ENCODE peak calls at places on chromosome 12, in five cellular contexts. V is choroid plexus epithelial cell, W is astrocyte, P is neuronal stem cell, Q is epithelial cell of esophagus. I is an unnamed sample.
A peak's percentile ranks its signal among the peaks of the same experiment; 100 is the strongest.

GRCh38 chr12:131606218-131606899 is 104.5 kb upstream of the SFSWAP start:
- DNase-seq in V (no peak), P (no peak), W (no peak), Q (no peak), I (no peak)

GRCh38 chr12:94147377-94147990 is 893 bp upstream of the PLXNC1 start:
- DNase-seq in V (no peak), P (no peak), W (no peak), Q (no peak), I (peak; percentile 41)

GRCh38 chr12:122861586-122861970 is 26.3 kb downstream of the HIP1R start:
- DNase-seq in V (no peak), Q (no peak), W (no peak), P (no peak), I (peak; percentile 59)

GRCh38 chr12:105342464-105342863 is 12.0 kb downstream of the C12orf75 start:
- DNase-seq in P (no peak), W (no peak), V (peak; percentile 13), Q (no peak), I (no peak)

GRCh38 chr12:2973566-2973965 is 14.4 kb downstream of the TEAD4 start:
- DNase-seq in W (no peak), P (no peak), Q (no peak), V (no peak), I (no peak)

GRCh38 chr12:30345735-30346445 is 349.8 kb downstream of the IPO8 start:
- DNase-seq in W (peak; percentile 6), P (no peak), V (peak; percentile 5), Q (no peak), I (no peak)

GRCh38 chr12:98861232-98861631 is 216.1 kb downstream of the APAF1 start:
- DNase-seq in W (no peak), V (no peak), Q (no peak), P (no peak), I (no peak)

GRCh38 chr12:8572507-8572906 is 31.8 kb upstream of the CLEC4E start:
- DNase-seq in V (no peak), Q (no peak), P (no peak), W (no peak), I (no peak)

GRCh38 chr12:32016680-32017482 is 57.7 kb downstream of the RESF1 start:
- DNase-seq in P (no peak), W (no peak), V (no peak), Q (no peak), I (peak; percentile 27)

GRCh38 chr12:131217024-131217586 is 263.4 kb downstream of the ADGRD1 start:
- DNase-seq in W (no peak), V (no peak), P (no peak), Q (no peak), I (peak; percentile 54)

GRCh38 chr12:77741974-77742517 is 88.6 kb upstream of the NAV3 start:
- DNase-seq in P (no peak), V (no peak), W (no peak), Q (no peak), I (no peak)

GRCh38 chr12:34097213-34097612 is 74.9 kb downstream of the ALG10 start:
- DNase-seq in P (no peak), V (no peak), W (no peak), Q (no peak), I (no peak)

GRCh38 chr12:48995061-48995879 is 3.9 kb downstream of the DDN start:
- DNase-seq in W (peak; percentile 48), Q (peak; percentile 83), P (peak; percentile 74), V (peak; percentile 80), I (peak; percentile 98)

GRCh38 chr12:122840580-122841513 is 5.6 kb downstream of the HIP1R start:
- DNase-seq in W (no peak), V (no peak), P (no peak), Q (peak; percentile 92), I (peak; percentile 42)

GRCh38 chr12:6635375-6635855 is 344 bp downstream of the LPAR5 start:
- DNase-seq in Q (no peak), V (peak; percentile 28), W (no peak), P (no peak), I (no peak)

GRCh38 chr12:5582541-5582940 is 150.6 kb downstream of the NTF3 start:
- DNase-seq in W (no peak), P (no peak), Q (no peak), V (no peak), I (no peak)

GRCh38 chr12:30152705-30153104 is 369.0 kb upstream of the TMTC1 start:
- DNase-seq in Q (no peak), V (no peak), W (no peak), P (no peak), I (no peak)

GRCh38 chr12:45040977-45041376 is 9.9 kb downstream of the DBX2 start:
- DNase-seq in W (no peak), V (no peak), Q (no peak), P (no peak), I (no peak)

GRCh38 chr12:32754101-32754500 is 1.6 kb downstream of the YARS2 start:
- DNase-seq in Q (peak; percentile 16), V (peak; percentile 7), P (no peak), W (no peak), I (no peak)

GRCh38 chr12:73863541-73863940 is 674.1 kb upstream of the ATXN7L3B start:
- DNase-seq in W (peak; percentile 14), Q (peak; percentile 82), V (peak; percentile 21), P (no peak), I (no peak)

GRCh38 chr12:79834712-79835376 is 100.1 kb downstream of the PPP1R12A start:
- DNase-seq in Q (peak; percentile 6), V (no peak), W (no peak), P (no peak), I (no peak)

GRCh38 chr12:77575376-77575775 is 255.3 kb upstream of the NAV3 start:
- DNase-seq in W (no peak), V (no peak), P (no peak), Q (no peak), I (no peak)

GRCh38 chr12:27902651-27903050 is 69.9 kb downstream of the PTHLH start:
- DNase-seq in V (no peak), P (no peak), Q (no peak), W (no peak), I (no peak)

GRCh38 chr12:84862190-84862589 is 50.4 kb downstream of the SLC6A15 start:
- DNase-seq in P (no peak), V (no peak), W (no peak), Q (no peak), I (no peak)

GRCh38 chr12:21613931-21614330 is 9.3 kb upstream of the GYS2 start:
- DNase-seq in P (no peak), W (no peak), Q (peak; percentile 19), V (peak; percentile 25), I (peak; percentile 23)

DNA sequence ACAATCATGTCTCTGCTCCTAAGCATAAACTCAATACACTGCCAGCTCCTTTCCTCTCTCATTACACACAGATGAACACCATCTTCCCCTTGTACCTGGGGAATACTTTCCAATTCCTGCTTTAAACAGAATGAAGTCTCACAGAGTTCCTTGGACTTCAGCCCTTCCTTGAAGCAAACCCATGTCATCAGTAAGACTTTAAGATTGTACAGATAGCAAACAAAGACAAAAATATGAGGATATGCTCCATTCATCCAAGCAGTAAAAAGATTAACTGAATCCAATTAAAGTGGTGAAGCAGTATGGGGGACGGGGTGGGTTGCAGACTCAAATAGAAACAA is 17.1 kb upstream of the CRY1 start:
- DNase-seq in P (no peak), V (no peak), Q (no peak), W (no peak), I (no peak)
- H3K4me3 ChIP-seq in P (no peak overlapping the region), V (no peak overlapping the region), Q (no peak overlapping the region), W (no peak overlapping the region), I (no peak overlapping the region)

GRCh38 chr12:109998904-109999648 is at the start of gene ANKRD13A:
- DNase-seq in V (peak; percentile 97), P (peak; percentile 91), W (peak; percentile 94), Q (peak; percentile 94), I (peak; percentile 90)
- H3K4me3 ChIP-seq in V (peak within 1 kb of the TSS; percentile 88), P (peak within 1 kb of the TSS; percentile 91), W (peak within 1 kb of the TSS; percentile 98), Q (peak within 1 kb of the TSS; percentile 75), I (peak within 1 kb of the TSS; percentile 73)

GRCh38 chr12:52264435-52264825 is 10.0 kb upstream of the KRT86 start:
- DNase-seq in V (no peak), W (no peak), Q (no peak), P (no peak), I (no peak)

GRCh38 chr12:52262286-52262685 is 12.2 kb upstream of the KRT86 start:
- DNase-seq in P (no peak), W (no peak), Q (no peak), V (no peak), I (no peak)

GRCh38 chr12:52266514-52266913 is 7.9 kb upstream of the KRT86 start:
- DNase-seq in P (no peak), Q (no peak), V (no peak), W (no peak), I (no peak)

GRCh38 chr12:52261211-52261484 is 13.3 kb upstream of the KRT86 start:
- DNase-seq in V (no peak), Q (no peak), W (no peak), P (no peak), I (no peak)

DNA sequence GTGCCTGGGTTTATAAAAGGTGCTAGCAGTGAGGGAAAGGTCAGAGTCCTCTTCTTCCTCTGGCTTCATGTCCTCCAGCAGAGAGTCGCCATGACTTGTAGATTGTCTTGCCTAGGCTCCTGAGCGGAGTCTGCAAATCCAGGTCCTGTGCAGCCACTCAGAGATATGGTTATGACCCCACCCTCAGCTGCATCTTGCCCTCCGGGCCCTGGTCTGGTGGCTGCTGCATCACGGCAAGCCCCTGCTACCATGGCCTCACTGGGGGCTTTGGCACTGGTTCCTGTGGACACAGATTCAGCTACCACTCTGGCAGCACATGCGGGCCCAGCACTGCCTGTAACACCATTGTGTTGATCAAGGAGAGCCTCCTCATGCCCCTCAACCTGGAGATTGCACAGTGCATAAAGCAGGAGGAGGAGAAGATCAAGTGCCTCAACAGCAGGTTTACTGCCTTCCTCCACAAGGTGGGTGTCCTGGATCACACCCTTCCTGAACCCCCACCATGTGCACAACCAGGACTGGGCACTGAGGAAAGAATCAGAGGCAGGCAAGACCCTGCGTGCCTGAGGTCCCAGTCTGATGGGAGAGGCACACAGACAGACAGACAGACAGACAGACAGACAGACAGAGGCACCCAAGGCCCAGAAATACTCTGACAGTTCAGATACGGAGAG is 10.5 kb upstream of the KRT86 start:
- DNase-seq in P (no peak), W (no peak), V (no peak), Q (no peak), I (no peak)
- H3K4me3 ChIP-seq in P (no peak overlapping the region), W (no peak overlapping the region), V (no peak overlapping the region), Q (no peak overlapping the region), I (no peak overlapping the region)

GRCh38 chr12:52726451-52726850 is 23.1 kb upstream of the KRT77 start:
- DNase-seq in V (no peak), Q (peak; percentile 30), W (no peak), P (no peak), I (no peak)

GRCh38 chr12:52729147-52729546 is 25.8 kb upstream of the KRT77 start:
- DNase-seq in Q (no peak), P (no peak), V (no peak), W (no peak), I (no peak)

GRCh38 chr12:52724384-52724783 is 21.1 kb upstream of the KRT77 start:
- DNase-seq in W (no peak), V (no peak), P (no peak), Q (no peak), I (no peak)

GRCh38 chr12:52728374-52728773 is 25.1 kb upstream of the KRT77 start:
- DNase-seq in V (no peak), Q (no peak), P (no peak), W (no peak), I (no peak)

DNA sequence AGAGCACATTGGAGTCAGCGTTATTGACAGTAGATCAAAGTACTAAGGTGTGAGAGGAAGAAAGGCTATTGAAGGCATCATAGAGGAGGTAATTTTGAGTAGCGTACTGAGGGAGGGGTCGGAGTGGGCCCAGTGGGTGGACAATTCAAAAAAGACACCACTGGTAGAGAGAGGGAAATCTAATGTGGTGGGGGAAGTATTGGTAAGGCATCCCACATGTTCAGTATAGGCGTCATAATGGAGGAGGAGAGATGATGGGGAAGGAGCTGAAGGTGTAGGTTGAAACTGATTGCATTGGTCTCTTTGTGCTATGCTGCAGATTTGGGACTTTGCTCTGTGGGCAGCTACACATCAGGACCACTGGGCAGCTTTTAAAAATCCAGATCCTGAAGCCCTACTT is 23.7 kb upstream of the KRT77 start:
- DNase-seq in W (no peak), P (no peak), Q (no peak), V (no peak), I (no peak)
- H3K4me3 ChIP-seq in W (no peak overlapping the region), P (no peak overlapping the region), Q (no peak overlapping the region), V (no peak overlapping the region), I (no peak overlapping the region)

I was measured in H7.